ENCODE peak calls at places on chromosomes 1 and 21, in five cellular contexts. W is NCI-H1930, X is NCI-H1417, N is left colon, R is brain microvascular endothelial cell. Z is an unnamed sample.

GRCh38 chr21:29466532-29466931 is 167.8 kb downstream of the BACH1 start:
- DNase-seq in X (no peak), W (no peak), N (no peak), R (no peak), Z (no peak)

GRCh38 chr21:36461277-36461917 is 18.5 kb downstream of the CLDN14 start:
- DNase-seq in X (no peak), R (no peak), W (no peak), N (peak), Z (no peak)

GRCh38 chr1:34856697-34857096 is 2.9 kb downstream of the SMIM12 start:
- DNase-seq in W (no peak), N (no peak), X (no peak), R (no peak), Z (no peak)

GRCh38 chr21:33268736-33269441 is 2.7 kb downstream of the IL10RB start:
- DNase-seq in R (no peak), W (no peak), X (peak), N (peak), Z (peak)

GRCh38 chr1:43757343-43758053 is 50.2 kb downstream of the ST3GAL3 start:
- DNase-seq in W (no peak), N (no peak), X (no peak), R (no peak), Z (no peak)

GRCh38 chr21:43304621-43305335 is 122.2 kb downstream of the SIK1 start:
- DNase-seq in W (no peak), X (no peak), R (no peak), N (no peak), Z (peak)

GRCh38 chr1:53321366-53321765 is 6.5 kb downstream of the LRP8 start:
- DNase-seq in N (no peak), R (no peak), X (no peak), W (no peak), Z (no peak)

GRCh38 chr1:918353-918752 is 5.4 kb upstream of the SAMD11 start:
- DNase-seq in R (no peak), N (peak), W (no peak), X (no peak), Z (no peak)

GRCh38 chr1:170711682-170712081 is 47.8 kb downstream of the PRRX1 start:
- DNase-seq in W (no peak), X (no peak), N (no peak), R (peak), Z (no peak)

GRCh38 chr1:241250465-241250864 is 106.5 kb downstream of the RGS7 start:
- DNase-seq in R (no peak), N (no peak), X (peak), W (peak), Z (no peak)

GRCh38 chr1:240294566-240294965 is 202.9 kb downstream of the FMN2 start:
- DNase-seq in W (no peak), N (no peak), X (no peak), R (no peak), Z (no peak)

GRCh38 chr1:212070720-212071302 is 35.3 kb downstream of the DTL start:
- DNase-seq in X (no peak), R (peak), W (no peak), N (no peak), Z (no peak)

GRCh38 chr1:163796394-163796821 is 474.7 kb downstream of the NUF2 start:
- DNase-seq in X (peak), R (no peak), W (no peak), N (no peak), Z (no peak)

GRCh38 chr1:204350857-204351573 is 8.7 kb downstream of the PLEKHA6 start:
- DNase-seq in W (peak), R (peak), N (peak), X (peak), Z (no peak)

GRCh38 chr1:40763742-40764532 is 19.6 kb upstream of the KCNQ4 start:
- DNase-seq in R (no peak), N (no peak), W (no peak), X (no peak), Z (no peak)

GRCh38 chr1:11684070-11684469 is 3.1 kb upstream of the MAD2L2 start:
- DNase-seq in X (no peak), N (no peak), R (no peak), W (no peak), Z (no peak)

GRCh38 chr1:115710859-115711624 is 57.5 kb downstream of the CASQ2 start:
- DNase-seq in X (no peak), W (no peak), R (no peak), N (no peak), Z (no peak)

GRCh38 chr1:183023601-183024351 is 556 bp downstream of the LAMC1 start:
- DNase-seq in X (peak), N (peak), R (no peak), W (peak), Z (peak)

GRCh38 chr1:234208791-234209190 is 164.5 kb upstream of the COA6 start:
- DNase-seq in R (no peak), X (no peak), W (no peak), N (no peak), Z (no peak)

GRCh38 chr21:38668501-38668900 is 137.2 kb upstream of the ETS2 start:
- DNase-seq in X (no peak), R (no peak), N (peak), W (no peak), Z (no peak)

GRCh38 chr1:4653796-4654715 is at the start of gene AJAP1:
- DNase-seq in N (no peak), X (no peak), R (no peak), W (no peak), Z (no peak)

GRCh38 chr1:202861420-202862121 is 27.4 kb downstream of the RABIF start:
- DNase-seq in W (peak), X (peak), N (peak), R (peak), Z (peak)

GRCh38 chr1:179437171-179437570 is 71.4 kb downstream of the AXDND1 start:
- DNase-seq in R (no peak), X (no peak), N (no peak), W (no peak), Z (no peak)

GRCh38 chr1:20640183-20640597 is 6.9 kb downstream of the PINK1 start:
- DNase-seq in W (no peak), R (peak), N (peak), X (peak), Z (no peak)

GRCh38 chr1:67635055-67635809 is 49.8 kb upstream of the GADD45A start:
- DNase-seq in N (no peak), R (no peak), X (no peak), W (no peak), Z (no peak)

GRCh38 chr1:203570805-203571204 is 55.8 kb upstream of the ATP2B4 start:
- DNase-seq in N (no peak), W (no peak), X (no peak), R (no peak), Z (no peak)

GRCh38 chr21:46454634-46455390 is 3.9 kb upstream of the DIP2A start:
- DNase-seq in X (no peak), N (no peak), R (no peak), W (no peak), Z (no peak)

GRCh38 chr1:17187065-17187464 is 17.9 kb upstream of the PADI1 start:
- DNase-seq in R (no peak), W (no peak), N (no peak), X (no peak), Z (no peak)

GRCh38 chr1:91745649-91746383 is 140.1 kb downstream of the TGFBR3 start:
- DNase-seq in W (no peak), X (no peak), N (no peak), R (no peak), Z (no peak)

Z was measured in suprapubic skin.